ENCODE peak calls at places on chromosomes 13 and 19, in seven cellular contexts. D, C, I, O, W, T and K are unnamed samples.

GRCh38 chr13:71242191-71242590 is 624.8 kb downstream of the DACH1 start:
- DNase-seq in D (peak; percentile 31), C (no peak), I (no peak), O (no peak), W (no peak), T (no peak), K (no peak)

GRCh38 chr19:10238172-10238783 is 7.1 kb upstream of the S1PR2 start:
- DNase-seq in D (no peak), C (no peak), I (peak; percentile 26), O (no peak), W (peak; percentile 83), T (no peak), K (peak; percentile 67)

GRCh38 chr13:113874579-113875428 is 10.9 kb upstream of the GAS6 start:
- DNase-seq in D (no peak), C (no peak), I (no peak), O (no peak), W (no peak), T (no peak), K (no peak)

GRCh38 chr19:2010135-2010668 is 5.3 kb downstream of the BTBD2 start:
- DNase-seq in D (no peak), C (no peak), I (no peak), O (no peak), W (no peak), T (peak; percentile 28), K (no peak)

GRCh38 chr13:39575641-39576238 is 27.3 kb downstream of the LHFPL6 start:
- DNase-seq in D (no peak), C (no peak), I (no peak), O (peak; percentile 15), W (no peak), T (no peak), K (no peak)

GRCh38 chr19:15498910-15499309 is 9.4 kb upstream of the CYP4F22 start:
- DNase-seq in D (no peak), C (peak; percentile 66), I (no peak), O (no peak), W (no peak), T (no peak), K (peak; percentile 34)

GRCh38 chr19:15869109-15869555 is 28.7 kb downstream of the CYP4F2 start:
- DNase-seq in D (peak; percentile 24), C (peak; percentile 71), I (peak; percentile 72), O (no peak), W (peak; percentile 60), T (peak; percentile 66), K (peak; percentile 98)

GRCh38 chr13:108226184-108226583 is 8.0 kb downstream of the ABHD13 start:
- DNase-seq in D (no peak), C (no peak), I (no peak), O (no peak), W (peak; percentile 29), T (peak; percentile 60), K (no peak)

GRCh38 chr13:106276876-106277275 is 258.6 kb downstream of the EFNB2 start:
- DNase-seq in D (no peak), C (no peak), I (no peak), O (no peak), W (no peak), T (no peak), K (no peak)

GRCh38 chr19:39156230-39156890 is 30.8 kb downstream of the PAK4 start:
- DNase-seq in D (no peak), C (no peak), I (no peak), O (no peak), W (no peak), T (no peak), K (peak; percentile 31)
- H3K4me3 ChIP-seq in D (no peak overlapping the region), C (no peak overlapping the region), I (no peak overlapping the region), O (no peak overlapping the region), W (no peak overlapping the region), T (no peak overlapping the region), K (no peak overlapping the region)

GRCh38 chr19:19368087-19368486 is 37.4 kb upstream of the GATAD2A start:
- DNase-seq in D (no peak), C (no peak), I (no peak), O (no peak), W (no peak), T (no peak), K (peak; percentile 1)

GRCh38 chr19:19371056-19371455 is 34.4 kb upstream of the GATAD2A start:
- DNase-seq in D (no peak), C (peak; percentile 69), I (no peak), O (no peak), W (no peak), T (no peak), K (no peak)

GRCh38 chr19:19361075-19361594 is 40.5 kb downstream of the MAU2 start:
- DNase-seq in D (peak; percentile 85), C (peak; percentile 85), I (peak; percentile 70), O (peak; percentile 73), W (peak; percentile 83), T (peak; percentile 84), K (peak; percentile 93)

GRCh38 chr19:19362075-19362474 is 41.4 kb downstream of the MAU2 start:
- DNase-seq in D (no peak), C (no peak), I (no peak), O (no peak), W (no peak), T (no peak), K (peak; percentile 6)

DNA sequence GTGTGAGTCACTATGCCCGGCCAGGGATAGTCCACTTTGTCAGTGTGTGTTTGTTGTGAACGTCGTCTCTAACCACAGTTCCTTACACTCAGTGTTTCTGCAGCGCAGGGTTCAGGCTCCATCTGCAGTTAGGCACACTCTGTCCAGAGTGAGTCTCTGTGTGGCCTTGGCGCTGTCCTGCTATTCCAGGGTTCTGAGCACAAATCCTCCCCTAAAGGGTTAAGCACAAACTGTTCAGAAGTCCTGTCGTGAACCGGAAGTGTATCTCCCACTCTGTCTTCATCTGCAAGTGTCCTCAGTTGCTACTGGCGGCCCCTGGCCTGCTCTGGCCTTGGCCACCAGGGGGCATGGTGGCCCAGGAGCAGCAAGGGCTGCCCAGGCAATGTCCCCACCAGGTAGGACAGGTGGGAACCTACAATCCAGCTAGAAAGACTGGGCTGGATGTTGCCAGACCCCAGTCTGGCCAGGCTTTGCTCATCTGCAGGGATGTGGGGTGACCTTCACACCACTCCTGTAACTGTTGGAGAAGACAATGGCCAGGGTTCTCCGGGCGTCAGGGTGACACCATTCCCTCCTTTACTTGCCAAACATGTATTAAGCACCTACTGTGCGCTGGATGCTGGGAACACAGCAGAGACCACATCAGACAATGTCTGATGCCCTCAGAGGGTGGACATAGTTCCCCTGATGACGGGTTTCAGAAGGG is 38.6 kb upstream of the GATAD2A start:
- DNase-seq in D (peak; percentile 67), C (peak; percentile 95), I (peak; percentile 69), O (no peak), W (peak; percentile 92), T (peak; percentile 79), K (peak; percentile 89)
- TF ChIP-seq MAX in D (no peak), C (peak; percentile 66), I (peak; percentile 31), O (no peak), W (peak; percentile 64), T (peak; percentile 31), K (no peak)

DNA sequence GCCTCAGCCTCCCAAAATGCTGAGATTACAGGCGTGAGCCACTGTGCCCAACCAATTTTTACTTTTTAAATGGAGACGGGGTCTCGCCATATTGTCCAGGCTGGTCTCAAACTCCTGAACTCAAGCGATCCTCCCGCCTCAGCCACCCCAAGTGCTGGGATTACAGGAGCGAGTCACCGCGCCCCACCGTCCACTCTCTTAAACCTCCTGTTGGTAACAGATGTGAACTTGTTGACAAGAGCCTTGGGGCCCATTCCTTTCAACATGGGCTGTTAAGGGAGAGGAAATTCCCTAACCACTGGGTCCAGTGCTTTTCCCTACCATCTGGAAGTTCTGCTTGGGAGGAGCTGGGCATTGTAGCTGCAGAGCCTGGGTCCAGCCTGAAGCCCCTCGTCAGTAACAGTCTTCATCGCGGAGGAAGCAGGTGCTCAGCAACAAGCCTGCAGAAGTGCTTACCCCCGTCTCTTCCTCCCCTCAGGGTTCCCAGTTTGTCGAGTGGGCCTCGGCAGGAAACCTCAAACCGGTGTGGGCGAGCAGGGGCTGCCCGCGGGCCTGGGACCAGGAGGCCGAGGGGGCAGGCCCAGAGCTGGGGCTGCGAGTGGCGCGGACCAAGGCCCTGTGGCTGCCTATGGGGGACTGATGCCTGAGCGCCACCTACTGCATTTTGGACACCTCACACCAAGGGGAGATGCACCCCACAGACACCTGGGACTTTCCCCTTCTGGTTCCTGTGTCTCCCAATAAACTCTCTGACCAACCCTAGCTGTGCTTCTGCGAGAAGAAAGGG is 4.0 kb upstream of the FLT3LG start:
- DNase-seq in D (no peak), C (no peak), I (no peak), O (peak; percentile 84), W (no peak), T (no peak), K (peak; percentile 89)
- TF ChIP-seq CTCF in D (no peak), C (peak; percentile 49), I (peak; percentile 37), O (peak; percentile 89), W (peak; percentile 44), T (peak; percentile 25), K (peak; percentile 59)

GRCh38 chr19:4327252-4327876 is 11.3 kb downstream of the STAP2 start:
- DNase-seq in D (peak; percentile 43), C (no peak), I (no peak), O (no peak), W (no peak), T (peak; percentile 93), K (peak; percentile 37)

GRCh38 chr19:4326837-4327251 is 11.8 kb downstream of the STAP2 start:
- DNase-seq in D (no peak), C (no peak), I (no peak), O (no peak), W (no peak), T (peak; percentile 75), K (peak; percentile 25)

GRCh38 chr19:4326215-4326836 is 12.3 kb downstream of the STAP2 start:
- DNase-seq in D (no peak), C (no peak), I (no peak), O (no peak), W (no peak), T (peak; percentile 10), K (no peak)

GRCh38 chr19:4328243-4328990 is 10.2 kb downstream of the STAP2 start:
- DNase-seq in D (peak; percentile 82), C (peak; percentile 87), I (no peak), O (peak; percentile 75), W (no peak), T (peak; percentile 99), K (peak; percentile 93)

GRCh38 chr19:4327877-4328242 is 10.8 kb downstream of the STAP2 start:
- DNase-seq in D (no peak), C (no peak), I (no peak), O (no peak), W (no peak), T (no peak), K (no peak)
- H3K4me3 ChIP-seq in D (no peak overlapping the region), C (peak overlapping the region; percentile 27), I (no peak overlapping the region), O (peak overlapping the region; percentile 12), W (no peak overlapping the region), T (peak overlapping the region; percentile 54), K (peak overlapping the region; percentile 25)

DNA sequence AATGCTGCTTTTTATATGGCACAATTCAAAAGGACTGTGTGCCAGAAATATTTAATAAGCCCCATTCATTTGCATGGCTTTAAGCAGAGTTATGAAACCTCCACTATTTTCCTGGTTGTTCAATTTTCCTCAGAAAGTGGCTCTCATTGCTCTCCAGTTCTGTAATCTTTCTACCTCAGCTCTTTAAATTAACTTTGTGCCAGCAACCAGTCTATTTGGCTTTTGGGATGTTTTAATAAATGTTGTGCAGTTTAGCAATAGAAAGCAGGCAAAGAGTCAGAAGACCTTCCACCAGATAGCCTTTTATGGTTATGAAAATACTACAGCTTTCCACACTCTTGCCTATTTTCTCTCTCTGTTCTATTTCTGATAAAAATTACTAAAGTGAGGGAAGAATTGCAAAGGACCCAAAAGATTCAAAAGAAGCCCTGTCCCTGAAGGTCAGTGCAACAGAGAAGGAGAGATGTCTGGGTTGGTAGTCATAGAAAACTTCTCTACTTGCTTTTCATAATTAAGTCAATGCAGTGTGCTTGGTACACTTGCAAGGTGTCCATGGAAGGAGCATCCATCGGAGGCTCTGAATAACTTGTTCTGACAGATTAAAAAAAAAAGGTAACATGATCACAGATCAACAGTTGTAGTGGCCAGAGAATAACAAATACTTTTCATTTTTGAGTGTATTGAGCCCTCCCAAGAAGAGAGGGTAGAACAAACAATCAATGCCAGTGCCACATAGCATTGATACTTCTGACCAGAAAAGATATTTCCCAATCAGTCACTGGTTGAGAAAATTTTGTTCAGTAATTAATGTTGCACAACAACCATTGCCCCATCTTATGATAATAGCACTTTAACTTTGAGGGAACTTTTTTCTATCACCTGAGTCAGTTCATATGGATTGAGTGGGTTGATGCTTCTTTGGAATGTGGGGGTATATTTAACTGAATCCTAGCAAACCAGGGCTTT is 48.4 kb upstream of the SPRY2 start:
- DNase-seq in D (no peak), C (no peak), I (no peak), O (no peak), W (no peak), T (no peak), K (no peak)
- TF ChIP-seq MAX in D (no peak), C (no peak), I (no peak), O (no peak), W (no peak), T (no peak), K (no peak)